ENCODE peak calls at places on chromosomes 12 and 14, in nine cellular contexts. One of them, this sample, is unnamed.

GRCh38 chr12:51631591-51631990 is 40.6 kb downstream of the SCN8A start:
- DNase-seq in NT2/D1: no peak
- DNase-seq in amniotic stem cell: peak; percentile 12
- DNase-seq in stimulated activated CD4-positive, alpha-beta T cell treated with anti-CD3 and anti-CD28 coated beads, Interleukin-4, amount 100 ng/mL, for 4 hours: no peak
- DNase-seq in T-helper 2 cell: no peak
- DNase-seq in T-helper 17 cell: no peak
- DNase-seq in activated naive CD4-positive, alpha-beta T cell treated with anti-CD3 and anti-CD28 coated beads for 36 hours: no peak
- DNase-seq in epithelial cell of esophagus: peak; percentile 74
- DNase-seq in endothelial cell of umbilical vein: peak; percentile 41
- DNase-seq in this sample: no peak

GRCh38 chr12:66321433-66321832 is 19.1 kb downstream of the HELB start:
- DNase-seq in NT2/D1: no peak
- DNase-seq in amniotic stem cell: no peak
- DNase-seq in stimulated activated CD4-positive, alpha-beta T cell treated with anti-CD3 and anti-CD28 coated beads, Interleukin-4, amount 100 ng/mL, for 4 hours: no peak
- DNase-seq in T-helper 2 cell: no peak
- DNase-seq in T-helper 17 cell: no peak
- DNase-seq in activated naive CD4-positive, alpha-beta T cell treated with anti-CD3 and anti-CD28 coated beads for 36 hours: no peak
- DNase-seq in epithelial cell of esophagus: peak; percentile 57
- DNase-seq in endothelial cell of umbilical vein: peak; percentile 20
- DNase-seq in this sample: no peak

GRCh38 chr12:78037707-78038106 is 207.0 kb downstream of the NAV3 start:
- DNase-seq in NT2/D1: no peak
- DNase-seq in amniotic stem cell: no peak
- DNase-seq in stimulated activated CD4-positive, alpha-beta T cell treated with anti-CD3 and anti-CD28 coated beads, Interleukin-4, amount 100 ng/mL, for 4 hours: no peak
- DNase-seq in T-helper 2 cell: no peak
- DNase-seq in T-helper 17 cell: no peak
- DNase-seq in activated naive CD4-positive, alpha-beta T cell treated with anti-CD3 and anti-CD28 coated beads for 36 hours: no peak
- DNase-seq in epithelial cell of esophagus: no peak
- DNase-seq in endothelial cell of umbilical vein: no peak
- DNase-seq in this sample: no peak

GRCh38 chr14:101973356-101973755 is 9.0 kb downstream of the DYNC1H1 start:
- DNase-seq in NT2/D1: no peak
- DNase-seq in amniotic stem cell: no peak
- DNase-seq in stimulated activated CD4-positive, alpha-beta T cell treated with anti-CD3 and anti-CD28 coated beads, Interleukin-4, amount 100 ng/mL, for 4 hours: no peak
- DNase-seq in T-helper 2 cell: no peak
- DNase-seq in T-helper 17 cell: no peak
- DNase-seq in activated naive CD4-positive, alpha-beta T cell treated with anti-CD3 and anti-CD28 coated beads for 36 hours: no peak
- DNase-seq in epithelial cell of esophagus: peak; percentile 43
- DNase-seq in endothelial cell of umbilical vein: peak; percentile 42
- DNase-seq in this sample: no peak

GRCh38 chr12:3556716-3557115 is 65.7 kb downstream of the PRMT8 start:
- DNase-seq in NT2/D1: no peak
- DNase-seq in amniotic stem cell: no peak
- DNase-seq in stimulated activated CD4-positive, alpha-beta T cell treated with anti-CD3 and anti-CD28 coated beads, Interleukin-4, amount 100 ng/mL, for 4 hours: no peak
- DNase-seq in T-helper 2 cell: no peak
- DNase-seq in T-helper 17 cell: no peak
- DNase-seq in activated naive CD4-positive, alpha-beta T cell treated with anti-CD3 and anti-CD28 coated beads for 36 hours: no peak
- DNase-seq in epithelial cell of esophagus: no peak
- DNase-seq in endothelial cell of umbilical vein: no peak
- DNase-seq in this sample: no peak

GRCh38 chr12:90965204-90965603 is 10.2 kb upstream of the CCER1 start:
- DNase-seq in NT2/D1: no peak
- DNase-seq in amniotic stem cell: no peak
- DNase-seq in stimulated activated CD4-positive, alpha-beta T cell treated with anti-CD3 and anti-CD28 coated beads, Interleukin-4, amount 100 ng/mL, for 4 hours: no peak
- DNase-seq in T-helper 2 cell: no peak
- DNase-seq in T-helper 17 cell: no peak
- DNase-seq in activated naive CD4-positive, alpha-beta T cell treated with anti-CD3 and anti-CD28 coated beads for 36 hours: no peak
- DNase-seq in epithelial cell of esophagus: no peak
- DNase-seq in endothelial cell of umbilical vein: no peak
- DNase-seq in this sample: no peak

GRCh38 chr14:25010471-25010870 is 39.5 kb downstream of the STXBP6 start:
- DNase-seq in NT2/D1: no peak
- DNase-seq in amniotic stem cell: no peak
- DNase-seq in stimulated activated CD4-positive, alpha-beta T cell treated with anti-CD3 and anti-CD28 coated beads, Interleukin-4, amount 100 ng/mL, for 4 hours: no peak
- DNase-seq in T-helper 2 cell: no peak
- DNase-seq in T-helper 17 cell: no peak
- DNase-seq in activated naive CD4-positive, alpha-beta T cell treated with anti-CD3 and anti-CD28 coated beads for 36 hours: no peak
- DNase-seq in epithelial cell of esophagus: no peak
- DNase-seq in endothelial cell of umbilical vein: no peak
- DNase-seq in this sample: no peak

GRCh38 chr12:104790296-104791125 is 167.6 kb downstream of the SLC41A2 start:
- DNase-seq in NT2/D1: no peak
- DNase-seq in amniotic stem cell: no peak
- DNase-seq in stimulated activated CD4-positive, alpha-beta T cell treated with anti-CD3 and anti-CD28 coated beads, Interleukin-4, amount 100 ng/mL, for 4 hours: peak; percentile 46
- DNase-seq in T-helper 2 cell: peak; percentile 2
- DNase-seq in T-helper 17 cell: peak; percentile 32
- DNase-seq in activated naive CD4-positive, alpha-beta T cell treated with anti-CD3 and anti-CD28 coated beads for 36 hours: peak; percentile 60
- DNase-seq in epithelial cell of esophagus: no peak
- DNase-seq in endothelial cell of umbilical vein: peak; percentile 24
- DNase-seq in this sample: peak; percentile 8

GRCh38 chr14:22837059-22837749 is 819 bp downstream of the MMP14 start:
- DNase-seq in NT2/D1: no peak
- DNase-seq in amniotic stem cell: no peak
- DNase-seq in stimulated activated CD4-positive, alpha-beta T cell treated with anti-CD3 and anti-CD28 coated beads, Interleukin-4, amount 100 ng/mL, for 4 hours: no peak
- DNase-seq in T-helper 2 cell: no peak
- DNase-seq in T-helper 17 cell: no peak
- DNase-seq in activated naive CD4-positive, alpha-beta T cell treated with anti-CD3 and anti-CD28 coated beads for 36 hours: peak; percentile 53
- DNase-seq in epithelial cell of esophagus: peak; percentile 50
- DNase-seq in endothelial cell of umbilical vein: peak; percentile 67
- DNase-seq in this sample: no peak

GRCh38 chr12:56118688-56119045 is 601 bp downstream of the ZC3H10 start:
- DNase-seq in NT2/D1: no peak
- DNase-seq in amniotic stem cell: no peak
- DNase-seq in stimulated activated CD4-positive, alpha-beta T cell treated with anti-CD3 and anti-CD28 coated beads, Interleukin-4, amount 100 ng/mL, for 4 hours: no peak
- DNase-seq in T-helper 2 cell: no peak
- DNase-seq in T-helper 17 cell: no peak
- DNase-seq in activated naive CD4-positive, alpha-beta T cell treated with anti-CD3 and anti-CD28 coated beads for 36 hours: no peak
- DNase-seq in epithelial cell of esophagus: no peak
- DNase-seq in endothelial cell of umbilical vein: no peak
- DNase-seq in this sample: no peak

GRCh38 chr12:87196329-87196728 is 832.9 kb downstream of the C12orf50 start:
- DNase-seq in NT2/D1: no peak
- DNase-seq in amniotic stem cell: no peak
- DNase-seq in stimulated activated CD4-positive, alpha-beta T cell treated with anti-CD3 and anti-CD28 coated beads, Interleukin-4, amount 100 ng/mL, for 4 hours: no peak
- DNase-seq in T-helper 2 cell: no peak
- DNase-seq in T-helper 17 cell: no peak
- DNase-seq in activated naive CD4-positive, alpha-beta T cell treated with anti-CD3 and anti-CD28 coated beads for 36 hours: no peak
- DNase-seq in epithelial cell of esophagus: no peak
- DNase-seq in endothelial cell of umbilical vein: no peak
- DNase-seq in this sample: no peak

GRCh38 chr12:8603858-8604257 is 8.8 kb downstream of the AICDA start:
- DNase-seq in NT2/D1: peak; percentile 46
- DNase-seq in amniotic stem cell: no peak
- DNase-seq in stimulated activated CD4-positive, alpha-beta T cell treated with anti-CD3 and anti-CD28 coated beads, Interleukin-4, amount 100 ng/mL, for 4 hours: no peak
- DNase-seq in T-helper 2 cell: no peak
- DNase-seq in T-helper 17 cell: no peak
- DNase-seq in activated naive CD4-positive, alpha-beta T cell treated with anti-CD3 and anti-CD28 coated beads for 36 hours: no peak
- DNase-seq in epithelial cell of esophagus: peak; percentile 10
- DNase-seq in endothelial cell of umbilical vein: no peak
- DNase-seq in this sample: no peak

GRCh38 chr14:93132472-93133065 is 16.8 kb upstream of the ITPK1 start:
- DNase-seq in NT2/D1: no peak
- DNase-seq in amniotic stem cell: no peak
- DNase-seq in stimulated activated CD4-positive, alpha-beta T cell treated with anti-CD3 and anti-CD28 coated beads, Interleukin-4, amount 100 ng/mL, for 4 hours: no peak
- DNase-seq in T-helper 2 cell: no peak
- DNase-seq in T-helper 17 cell: no peak
- DNase-seq in activated naive CD4-positive, alpha-beta T cell treated with anti-CD3 and anti-CD28 coated beads for 36 hours: peak; percentile 26
- DNase-seq in epithelial cell of esophagus: peak; percentile 50
- DNase-seq in endothelial cell of umbilical vein: peak; percentile 52
- DNase-seq in this sample: no peak

GRCh38 chr12:5965950-5966383 is 20.9 kb upstream of the ANO2 start:
- DNase-seq in NT2/D1: peak; percentile 74
- DNase-seq in amniotic stem cell: peak; percentile 49
- DNase-seq in stimulated activated CD4-positive, alpha-beta T cell treated with anti-CD3 and anti-CD28 coated beads, Interleukin-4, amount 100 ng/mL, for 4 hours: peak; percentile 43
- DNase-seq in T-helper 2 cell: no peak
- DNase-seq in T-helper 17 cell: peak; percentile 21
- DNase-seq in activated naive CD4-positive, alpha-beta T cell treated with anti-CD3 and anti-CD28 coated beads for 36 hours: peak; percentile 65
- DNase-seq in epithelial cell of esophagus: peak; percentile 54
- DNase-seq in endothelial cell of umbilical vein: peak; percentile 44
- DNase-seq in this sample: peak; percentile 4

GRCh38 chr14:30521899-30522736 is 36.8 kb upstream of the G2E3 start:
- DNase-seq in NT2/D1: no peak
- DNase-seq in amniotic stem cell: peak; percentile 12
- DNase-seq in stimulated activated CD4-positive, alpha-beta T cell treated with anti-CD3 and anti-CD28 coated beads, Interleukin-4, amount 100 ng/mL, for 4 hours: no peak
- DNase-seq in T-helper 2 cell: peak; percentile 0
- DNase-seq in T-helper 17 cell: no peak
- DNase-seq in activated naive CD4-positive, alpha-beta T cell treated with anti-CD3 and anti-CD28 coated beads for 36 hours: no peak
- DNase-seq in epithelial cell of esophagus: peak; percentile 44
- DNase-seq in endothelial cell of umbilical vein: peak; percentile 54
- DNase-seq in this sample: no peak

GRCh38 chr12:30610718-30611117 is 85.0 kb downstream of the IPO8 start:
- DNase-seq in NT2/D1: no peak
- DNase-seq in amniotic stem cell: no peak
- DNase-seq in stimulated activated CD4-positive, alpha-beta T cell treated with anti-CD3 and anti-CD28 coated beads, Interleukin-4, amount 100 ng/mL, for 4 hours: no peak
- DNase-seq in T-helper 2 cell: no peak
- DNase-seq in T-helper 17 cell: no peak
- DNase-seq in activated naive CD4-positive, alpha-beta T cell treated with anti-CD3 and anti-CD28 coated beads for 36 hours: no peak
- DNase-seq in epithelial cell of esophagus: no peak
- DNase-seq in endothelial cell of umbilical vein: no peak
- DNase-seq in this sample: no peak

GRCh38 chr12:19402743-19403400 is 36.4 kb upstream of the AEBP2 start:
- DNase-seq in NT2/D1: no peak
- DNase-seq in amniotic stem cell: no peak
- DNase-seq in stimulated activated CD4-positive, alpha-beta T cell treated with anti-CD3 and anti-CD28 coated beads, Interleukin-4, amount 100 ng/mL, for 4 hours: no peak
- DNase-seq in T-helper 2 cell: no peak
- DNase-seq in T-helper 17 cell: no peak
- DNase-seq in activated naive CD4-positive, alpha-beta T cell treated with anti-CD3 and anti-CD28 coated beads for 36 hours: no peak
- DNase-seq in epithelial cell of esophagus: peak; percentile 40
- DNase-seq in endothelial cell of umbilical vein: peak; percentile 67
- DNase-seq in this sample: no peak

GRCh38 chr12:62658910-62659309 is 192.3 kb downstream of the MON2 start:
- DNase-seq in NT2/D1: no peak
- DNase-seq in amniotic stem cell: no peak
- DNase-seq in stimulated activated CD4-positive, alpha-beta T cell treated with anti-CD3 and anti-CD28 coated beads, Interleukin-4, amount 100 ng/mL, for 4 hours: no peak
- DNase-seq in T-helper 2 cell: no peak
- DNase-seq in T-helper 17 cell: no peak
- DNase-seq in activated naive CD4-positive, alpha-beta T cell treated with anti-CD3 and anti-CD28 coated beads for 36 hours: no peak
- DNase-seq in epithelial cell of esophagus: no peak
- DNase-seq in endothelial cell of umbilical vein: peak; percentile 49
- DNase-seq in this sample: no peak

GRCh38 chr12:101889216-101889752 is 11.9 kb downstream of the DRAM1 start:
- DNase-seq in NT2/D1: no peak
- DNase-seq in amniotic stem cell: no peak
- DNase-seq in stimulated activated CD4-positive, alpha-beta T cell treated with anti-CD3 and anti-CD28 coated beads, Interleukin-4, amount 100 ng/mL, for 4 hours: no peak
- DNase-seq in T-helper 2 cell: no peak
- DNase-seq in T-helper 17 cell: no peak
- DNase-seq in activated naive CD4-positive, alpha-beta T cell treated with anti-CD3 and anti-CD28 coated beads for 36 hours: no peak
- DNase-seq in epithelial cell of esophagus: no peak
- DNase-seq in endothelial cell of umbilical vein: no peak
- DNase-seq in this sample: no peak

GRCh38 chr14:69716483-69717187 is 50.3 kb upstream of the SRSF5 start:
- DNase-seq in NT2/D1: no peak
- DNase-seq in amniotic stem cell: no peak
- DNase-seq in stimulated activated CD4-positive, alpha-beta T cell treated with anti-CD3 and anti-CD28 coated beads, Interleukin-4, amount 100 ng/mL, for 4 hours: no peak
- DNase-seq in T-helper 2 cell: peak; percentile 72
- DNase-seq in T-helper 17 cell: no peak
- DNase-seq in activated naive CD4-positive, alpha-beta T cell treated with anti-CD3 and anti-CD28 coated beads for 36 hours: peak; percentile 64
- DNase-seq in epithelial cell of esophagus: peak; percentile 94
- DNase-seq in endothelial cell of umbilical vein: peak; percentile 87
- DNase-seq in this sample: no peak

GRCh38 chr12:5052348-5052747 is 8.7 kb downstream of the KCNA5 start:
- DNase-seq in NT2/D1: no peak
- DNase-seq in amniotic stem cell: no peak
- DNase-seq in stimulated activated CD4-positive, alpha-beta T cell treated with anti-CD3 and anti-CD28 coated beads, Interleukin-4, amount 100 ng/mL, for 4 hours: no peak
- DNase-seq in T-helper 2 cell: no peak
- DNase-seq in T-helper 17 cell: no peak
- DNase-seq in activated naive CD4-positive, alpha-beta T cell treated with anti-CD3 and anti-CD28 coated beads for 36 hours: no peak
- DNase-seq in epithelial cell of esophagus: no peak
- DNase-seq in endothelial cell of umbilical vein: no peak
- DNase-seq in this sample: no peak

GRCh38 chr12:5329118-5329517 is 102.8 kb upstream of the NTF3 start:
- DNase-seq in NT2/D1: no peak
- DNase-seq in amniotic stem cell: no peak
- DNase-seq in stimulated activated CD4-positive, alpha-beta T cell treated with anti-CD3 and anti-CD28 coated beads, Interleukin-4, amount 100 ng/mL, for 4 hours: no peak
- DNase-seq in T-helper 2 cell: no peak
- DNase-seq in T-helper 17 cell: no peak
- DNase-seq in activated naive CD4-positive, alpha-beta T cell treated with anti-CD3 and anti-CD28 coated beads for 36 hours: no peak
- DNase-seq in epithelial cell of esophagus: no peak
- DNase-seq in endothelial cell of umbilical vein: no peak
- DNase-seq in this sample: no peak

GRCh38 chr12:50505945-50506344 is 1.2 kb downstream of the DIP2B start:
- DNase-seq in NT2/D1: no peak
- DNase-seq in amniotic stem cell: no peak
- DNase-seq in stimulated activated CD4-positive, alpha-beta T cell treated with anti-CD3 and anti-CD28 coated beads, Interleukin-4, amount 100 ng/mL, for 4 hours: no peak
- DNase-seq in T-helper 2 cell: no peak
- DNase-seq in T-helper 17 cell: no peak
- DNase-seq in activated naive CD4-positive, alpha-beta T cell treated with anti-CD3 and anti-CD28 coated beads for 36 hours: peak; percentile 33
- DNase-seq in epithelial cell of esophagus: no peak
- DNase-seq in endothelial cell of umbilical vein: peak; percentile 63
- DNase-seq in this sample: no peak

GRCh38 chr12:32072102-32072501 is 34.5 kb upstream of the BICD1 start:
- DNase-seq in NT2/D1: no peak
- DNase-seq in amniotic stem cell: no peak
- DNase-seq in stimulated activated CD4-positive, alpha-beta T cell treated with anti-CD3 and anti-CD28 coated beads, Interleukin-4, amount 100 ng/mL, for 4 hours: no peak
- DNase-seq in T-helper 2 cell: no peak
- DNase-seq in T-helper 17 cell: no peak
- DNase-seq in activated naive CD4-positive, alpha-beta T cell treated with anti-CD3 and anti-CD28 coated beads for 36 hours: no peak
- DNase-seq in epithelial cell of esophagus: no peak
- DNase-seq in endothelial cell of umbilical vein: no peak
- DNase-seq in this sample: no peak

GRCh38 chr14:106174206-106174605 is 647.8 kb downstream of the TMEM121 start:
- DNase-seq in NT2/D1: no peak
- DNase-seq in amniotic stem cell: no peak
- DNase-seq in stimulated activated CD4-positive, alpha-beta T cell treated with anti-CD3 and anti-CD28 coated beads, Interleukin-4, amount 100 ng/mL, for 4 hours: no peak
- DNase-seq in T-helper 2 cell: peak; percentile 83
- DNase-seq in T-helper 17 cell: peak; percentile 46
- DNase-seq in activated naive CD4-positive, alpha-beta T cell treated with anti-CD3 and anti-CD28 coated beads for 36 hours: peak; percentile 78
- DNase-seq in epithelial cell of esophagus: no peak
- DNase-seq in endothelial cell of umbilical vein: no peak
- DNase-seq in this sample: peak; percentile 28

GRCh38 chr14:36716614-36717184 is 55.0 kb downstream of the PAX9 start:
- DNase-seq in NT2/D1: no peak
- DNase-seq in amniotic stem cell: no peak
- DNase-seq in stimulated activated CD4-positive, alpha-beta T cell treated with anti-CD3 and anti-CD28 coated beads, Interleukin-4, amount 100 ng/mL, for 4 hours: no peak
- DNase-seq in T-helper 2 cell: no peak
- DNase-seq in T-helper 17 cell: no peak
- DNase-seq in activated naive CD4-positive, alpha-beta T cell treated with anti-CD3 and anti-CD28 coated beads for 36 hours: no peak
- DNase-seq in epithelial cell of esophagus: peak; percentile 69
- DNase-seq in endothelial cell of umbilical vein: no peak
- DNase-seq in this sample: no peak

This sample was measured in stimulated activated CD8-positive, alpha-beta memory T cell treated with anti-CD3 and anti-CD28 coated beads, Interleukin-12 subunit alpha, Interleukin-12 subunit beta, amount 100 ng/mL, for 4 hours.